ENCODE peak calls at places on chromosomes 16 and 17, in five cellular contexts. E, M, D, C and Q are unnamed samples.

GRCh38 chr16:67268136-67268579 is 11.2 kb upstream of the PLEKHG4 start:
- DNase-seq in M (peak; percentile 25), E (peak; percentile 95), C (no peak), D (peak; percentile 93), Q (no peak)

GRCh38 chr16:65414284-65414984 is 292.6 kb upstream of the CDH11 start:
- DNase-seq in M (no peak), E (peak; percentile 95), C (no peak), D (peak; percentile 93), Q (no peak)

GRCh38 chr16:68599586-68599985 is 45.5 kb upstream of the CDH3 start:
- DNase-seq in C (no peak), E (no peak), M (no peak), D (no peak), Q (no peak)

GRCh38 chr17:20944014-20944905 is 98.6 kb downstream of the USP22 start:
- DNase-seq in C (no peak), E (no peak), M (no peak), D (no peak), Q (peak; percentile 69)

GRCh38 chr17:31392856-31393748 is 1.6 kb downstream of the RAB11FIP4 start:
- DNase-seq in M (peak; percentile 92), D (no peak), C (no peak), E (no peak), Q (no peak)

GRCh38 chr16:47567321-47567720 is 106.2 kb downstream of the PHKB start:
- DNase-seq in C (no peak), E (no peak), M (no peak), D (no peak), Q (no peak)

GRCh38 chr16:31354394-31355291 is at the start of gene ITGAX:
- DNase-seq in C (no peak), M (peak; percentile 85), D (peak; percentile 55), E (peak; percentile 53), Q (no peak)

GRCh38 chr17:35160354-35161201 is 13.0 kb downstream of the UNC45B start:
- DNase-seq in M (peak; percentile 49), E (no peak), D (no peak), C (peak; percentile 19), Q (no peak)

GRCh38 chr17:4488989-4489595 is 9.6 kb upstream of the SPNS2 start:
- DNase-seq in E (no peak), M (no peak), C (no peak), D (peak; percentile 37), Q (no peak)

GRCh38 chr16:88713054-88713453 is 6.8 kb downstream of the CTU2 start:
- DNase-seq in M (no peak), E (no peak), C (no peak), D (no peak), Q (no peak)

GRCh38 chr17:9120471-9120870 is 99.2 kb downstream of the NTN1 start:
- DNase-seq in M (no peak), C (no peak), D (peak; percentile 3), E (no peak), Q (peak; percentile 17)

GRCh38 chr16:52558448-52558847 is 11.5 kb upstream of the TOX3 start:
- DNase-seq in E (no peak), D (no peak), C (no peak), M (no peak), Q (no peak)